ENCODE peak calls at places on chromosomes 11 and 22, in five cellular contexts. Z is heart left ventricle, K is A549, D is endodermal cell, V is IMR-90. E is an unnamed sample. For H3K4me1, the result is how much of the 10 kb centered on the place peaks cover.

GRCh38 chr11:103344886-103345285 is 235.7 kb downstream of the DYNC2H1 start:
- DNase-seq in Z (no peak), K (no peak), D (no peak), V (no peak), E (no peak)

GRCh38 chr11:63226488-63227114 is 16.8 kb downstream of the SLC22A25 start:
- DNase-seq in Z (no peak), K (no peak), D (no peak), V (no peak), E (no peak)

GRCh38 chr11:32289701-32290100 is 145.6 kb downstream of the WT1 start:
- DNase-seq in Z (no peak), K (no peak), D (no peak), V (no peak), E (no peak)

GRCh38 chr11:70462818-70463477 is 64.6 kb downstream of the CTTN start:
- DNase-seq in Z (no peak), K (no peak), D (peak), V (no peak), E (peak)

GRCh38 chr11:114736806-114737205 is 58.5 kb downstream of the NXPE2 start:
- DNase-seq in Z (no peak), K (no peak), D (no peak), V (no peak), E (no peak)

GRCh38 chr11:213111-213510 is 5.6 kb downstream of the RIC8A start:
- DNase-seq in Z (no peak), K (no peak), D (no peak), V (no peak), E (no peak)

GRCh38 chr11:73152861-73153483 is 10.9 kb upstream of the FCHSD2 start:
- DNase-seq in Z (no peak), K (no peak), D (peak), V (no peak), E (no peak)

GRCh38 chr22:47630741-47631534 is 868.5 kb downstream of the TBC1D22A start:
- DNase-seq in Z (no peak), K (no peak), D (no peak), V (no peak), E (no peak)

GRCh38 chr22:50731811-50732624 is 6.0 kb upstream of the ACR start:
- DNase-seq in Z (peak), K (peak), D (peak), V (peak), E (peak)

DNA sequence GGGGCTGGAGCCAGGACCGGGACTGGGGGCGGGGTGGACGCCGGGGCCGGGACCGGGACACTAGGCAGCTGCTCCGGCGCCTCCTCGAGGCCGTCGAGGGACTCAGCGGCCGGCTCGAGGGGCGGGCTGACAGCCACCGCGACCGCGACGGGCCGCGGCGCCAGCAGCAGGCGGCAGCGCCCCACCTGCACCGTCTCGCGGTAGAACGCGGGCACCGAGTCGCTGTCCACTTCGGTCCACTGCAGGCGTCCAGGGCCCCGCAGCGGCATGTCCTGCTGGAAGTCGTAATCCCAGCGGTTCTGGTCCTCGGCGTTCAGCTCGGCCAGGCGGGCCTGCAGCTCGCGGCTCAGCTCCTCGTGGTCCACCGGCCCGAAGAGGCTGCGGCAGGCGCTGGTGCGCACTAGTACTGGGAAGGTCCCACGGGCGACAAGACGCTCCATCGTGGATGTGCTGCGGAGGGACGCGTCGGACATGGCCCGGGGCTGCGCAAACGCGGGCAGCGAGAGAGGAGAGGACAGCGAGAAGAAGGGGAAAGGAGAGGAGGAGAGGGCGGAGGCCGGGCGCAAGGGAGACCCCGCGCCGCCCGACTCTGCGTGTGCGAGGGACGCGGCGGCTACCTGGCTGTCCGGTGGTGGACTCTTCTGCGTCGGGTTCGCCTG is 429 bp downstream of the CDKN1C start:
- DNase-seq in Z (peak), K (no peak), D (peak), V (peak), E (peak)
- TF ChIP-seq CTCF in Z (peak), K (peak), D (peak), V (peak), E (no peak)

GRCh38 chr22:44727709-44728108 is 24.7 kb upstream of the ARHGAP8 start:
- DNase-seq in Z (no peak), K (no peak), D (no peak), V (no peak), E (no peak)

GRCh38 chr22:44730034-44730433 is 22.3 kb upstream of the ARHGAP8 start:
- DNase-seq in Z (peak), K (no peak), D (no peak), V (no peak), E (no peak)

GRCh38 chr22:44730490-44731356 is 21.7 kb upstream of the ARHGAP8 start:
- DNase-seq in Z (no peak), K (no peak), D (no peak), V (no peak), E (no peak)

GRCh38 chr22:44728761-44729261 is 23.6 kb upstream of the ARHGAP8 start:
- DNase-seq in Z (peak), K (no peak), D (no peak), V (no peak), E (no peak)

DNA sequence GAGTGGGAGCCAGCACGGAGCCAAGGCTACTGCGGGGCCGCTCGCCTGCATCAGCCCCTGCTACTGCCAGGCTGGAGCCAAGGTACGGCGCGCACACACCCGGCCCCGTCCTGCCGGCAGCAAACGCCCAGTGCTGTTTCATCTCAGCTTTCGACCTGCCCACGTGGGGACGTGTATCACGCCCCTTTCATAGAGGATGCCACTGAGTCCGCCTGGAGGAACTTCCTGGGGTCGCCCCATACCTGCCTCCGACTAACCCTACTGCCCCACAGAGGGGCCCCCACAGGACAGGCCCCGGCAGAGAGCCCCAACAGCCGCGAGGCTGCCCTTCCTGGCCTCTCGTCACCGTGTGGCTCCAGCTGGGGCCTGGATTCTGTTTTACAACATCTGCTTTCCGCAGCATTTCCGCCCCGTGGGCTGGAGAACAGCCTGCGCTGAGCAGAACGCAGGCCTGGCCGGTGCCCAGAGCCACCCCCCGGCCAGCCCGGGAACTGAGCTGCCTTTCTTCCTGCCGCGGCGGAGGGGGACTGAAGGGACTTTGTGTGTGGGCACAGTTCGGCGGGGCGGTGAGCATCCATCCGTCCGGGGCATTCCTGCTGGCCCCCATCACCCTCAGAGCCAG is 22.9 kb upstream of the ARHGAP8 start:
- DNase-seq in Z (peak), K (no peak), D (no peak), V (peak), E (no peak)
- H3K4me1 ChIP-seq in Z (under half), K (under half), D (under half), V (under half), E (under half)

GRCh38 chr11:128853556-128853955 is 13.5 kb downstream of the KCNJ1 start:
- DNase-seq in Z (no peak), K (no peak), D (no peak), V (no peak), E (no peak)
- TF ChIP-seq CTCF in Z (no peak), K (no peak), D (no peak), V (no peak), E (no peak)

DNA sequence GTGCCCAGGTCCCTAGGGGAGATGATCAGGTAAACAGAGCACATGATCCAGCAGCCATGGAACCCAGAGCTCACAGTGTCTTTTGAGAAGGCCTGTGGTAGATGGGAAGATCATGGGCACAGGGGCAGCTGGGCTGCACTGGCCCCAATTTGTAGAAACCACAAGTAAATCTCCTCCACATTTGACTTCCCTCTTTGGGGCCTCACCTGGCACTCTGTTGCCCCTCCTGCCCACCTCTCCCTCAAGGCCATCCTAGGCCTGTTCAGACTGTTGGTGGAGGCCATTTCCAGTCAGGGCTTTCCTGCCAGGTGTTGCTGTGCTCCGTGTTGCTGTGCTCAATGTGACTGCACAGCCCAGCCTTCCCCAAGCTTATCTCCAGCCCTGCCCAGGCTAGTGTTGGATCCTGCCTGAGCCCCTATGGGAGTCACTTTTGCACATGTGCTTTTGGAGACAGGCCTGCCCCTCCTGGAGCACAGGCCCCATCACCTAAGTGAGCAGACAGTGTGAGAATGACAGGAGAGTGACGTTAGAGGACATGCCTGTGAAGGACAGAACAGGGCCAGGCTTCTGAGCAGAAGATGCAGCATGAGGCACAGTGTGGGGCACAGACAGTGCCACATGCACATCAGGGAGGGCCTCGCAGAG is 36.7 kb upstream of the SUSD2 start:
- DNase-seq in Z (no peak), K (no peak), D (no peak), V (no peak), E (no peak)
- H3K4me1 ChIP-seq in Z (half or more), K (under half), D (under half), V (half or more), E (under half)

DNA sequence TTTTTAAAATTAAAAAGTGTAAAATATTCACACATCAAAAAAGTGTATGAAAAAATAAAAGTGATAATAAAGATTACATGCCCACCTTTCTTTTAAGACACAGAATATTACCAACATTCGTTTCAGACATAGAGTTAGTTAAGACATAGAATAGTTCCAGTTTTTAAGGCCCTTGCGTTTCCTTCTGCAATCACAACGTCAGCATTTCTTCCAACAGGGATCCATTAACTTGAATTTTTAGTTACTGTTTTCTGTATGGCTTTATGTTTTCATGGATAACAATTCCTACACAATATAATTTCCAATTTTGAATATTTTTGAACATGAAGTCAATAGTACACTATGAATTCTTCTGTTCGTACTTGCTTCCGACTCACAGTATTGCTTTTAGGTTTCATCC is 170.8 kb upstream of the C11orf87 start:
- DNase-seq in Z (no peak), K (no peak), D (no peak), V (no peak), E (no peak)
- TF ChIP-seq CTCF in Z (no peak), K (no peak), D (no peak), V (no peak), E (no peak)

GRCh38 chr22:29334696-29335344 is 19.3 kb upstream of the RASL10A start:
- DNase-seq in Z (no peak), K (no peak), D (no peak), V (no peak), E (no peak)

GRCh38 chr22:29331658-29332300 is 16.3 kb upstream of the RASL10A start:
- DNase-seq in Z (no peak), K (no peak), D (no peak), V (no peak), E (no peak)

GRCh38 chr22:29335656-29336055 is 20.2 kb upstream of the RASL10A start:
- DNase-seq in Z (no peak), K (no peak), D (no peak), V (no peak), E (no peak)

GRCh38 chr22:29332886-29333496 is 17.5 kb upstream of the RASL10A start:
- DNase-seq in Z (no peak), K (no peak), D (no peak), V (no peak), E (peak)

GRCh38 chr22:29334148-29334547 is 18.7 kb upstream of the RASL10A start:
- DNase-seq in Z (no peak), K (no peak), D (no peak), V (no peak), E (no peak)
- H3K4me1 ChIP-seq in Z (under half), K (under half), D (under half), V (under half), E (under half)